ENCODE peak calls at places on chromosomes 6 and 20, in five cellular contexts. Q is H9, R is trophoblast cell, H is H1, W is mesenchymal stem cell. G is an unnamed sample.

GRCh38 chr6:4351506-4351852 is 216.1 kb upstream of the ECI2 start:
- DNase-seq in Q (no peak), R (no peak), H (no peak), W (no peak), G (no peak)

GRCh38 chr20:19181552-19181951 is 30.9 kb upstream of the SLC24A3 start:
- DNase-seq in Q (no peak), R (no peak), H (no peak), W (no peak), G (no peak)

GRCh38 chr20:57451356-57451755 is 60.2 kb downstream of the RBM38 start:
- DNase-seq in Q (no peak), R (no peak), H (no peak), W (no peak), G (no peak)

GRCh38 chr6:106512048-106512957 is 117.0 kb downstream of the RTN4IP1 start:
- DNase-seq in Q (peak), R (no peak), H (no peak), W (peak), G (peak)

GRCh38 chr6:3455121-3455489 is 1.7 kb downstream of the SLC22A23 start:
- DNase-seq in Q (no peak), R (no peak), H (no peak), W (no peak), G (no peak)

GRCh38 chr20:38196592-38196991 is 31.5 kb upstream of the TGM2 start:
- DNase-seq in Q (no peak), R (peak), H (no peak), W (peak), G (no peak)

GRCh38 chr6:15244605-15245360 is 1.1 kb upstream of the JARID2 start:
- DNase-seq in Q (peak), R (peak), H (no peak), W (peak), G (no peak)

GRCh38 chr6:50602191-50602810 is 111.0 kb upstream of the TFAP2D start:
- DNase-seq in Q (no peak), R (no peak), H (no peak), W (peak), G (peak)

GRCh38 chr6:786946-787763 is 94.2 kb upstream of the EXOC2 start:
- DNase-seq in Q (no peak), R (no peak), H (no peak), W (peak), G (no peak)

DNA sequence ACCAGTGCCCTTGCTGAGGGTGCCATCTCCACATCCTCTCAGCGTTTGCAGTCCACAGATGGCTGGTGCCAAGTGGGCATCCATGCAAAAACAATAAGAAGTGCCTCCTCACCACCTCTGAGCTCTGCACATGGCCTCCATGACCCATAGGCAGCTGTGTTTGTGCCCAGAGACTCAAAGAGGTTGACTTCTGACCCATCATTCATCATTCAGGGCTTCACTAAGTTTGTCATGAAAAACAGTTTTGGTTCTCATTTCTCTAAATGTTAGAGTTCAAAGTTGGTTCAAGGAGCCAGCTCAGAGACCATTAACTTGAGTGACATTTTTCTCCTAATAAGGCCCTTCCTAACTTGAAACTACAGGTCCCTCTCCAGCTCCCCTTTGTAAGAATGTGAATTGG is 512.6 kb upstream of the MAP3K7 start:
- DNase-seq in Q (no peak), R (no peak), H (no peak), W (no peak), G (no peak)
- H2BK12ac ChIP-seq in Q (no peak), R (no peak), H (no peak), W (no peak), G (no peak)

GRCh38 chr6:155481215-155481614 is 25.6 kb upstream of the NOX3 start:
- DNase-seq in Q (no peak), R (no peak), H (no peak), W (no peak), G (no peak)
- H3K14ac ChIP-seq in Q (no peak), R (no peak), H (no peak), W (no peak), G (no peak)

GRCh38 chr20:53032021-53033001 is 60.2 kb downstream of the TSHZ2 start:
- DNase-seq in Q (no peak), R (peak), H (no peak), W (peak), G (no peak)
- H3K27ac ChIP-seq in Q (no peak), R (no peak), H (no peak), W (no peak), G (no peak)

GRCh38 chr6:22349051-22349450 is 52.2 kb upstream of the PRL start:
- DNase-seq in Q (peak), R (no peak), H (no peak), W (no peak), G (no peak)

GRCh38 chr6:22350109-22350508 is 53.3 kb upstream of the PRL start:
- DNase-seq in Q (no peak), R (no peak), H (no peak), W (peak), G (no peak)

GRCh38 chr6:22343864-22344263 is 47.0 kb upstream of the PRL start:
- DNase-seq in Q (no peak), R (no peak), H (no peak), W (no peak), G (no peak)

GRCh38 chr6:22353036-22353560 is 56.3 kb upstream of the PRL start:
- DNase-seq in Q (no peak), R (peak), H (no peak), W (peak), G (no peak)

GRCh38 chr6:22349528-22349927 is 52.7 kb upstream of the PRL start:
- DNase-seq in Q (no peak), R (no peak), H (no peak), W (no peak), G (no peak)
- H2BK12ac ChIP-seq in Q (no peak), R (no peak), H (no peak), W (no peak), G (no peak)

G was measured in neuronal stem cell.